ENCODE peak calls at places on chromosomes 5 and 9, in ten cellular contexts. One of them, this sample, is unnamed.

GRCh38 chr9:1871486-1872181 is 143.5 kb upstream of the SMARCA2 start:
- DNase-seq in activated naive CD8-positive, alpha-beta T cell treated with anti-CD3 and anti-CD28 coated beads, Interleukin-2, amount 50 U/mL, for 24 hours: no peak
- DNase-seq in HTR-8/SVneo: no peak
- DNase-seq in upper lobe of right lung: no peak
- DNase-seq in NT2/D1: no peak
- DNase-seq in T-helper 22 cell: no peak
- DNase-seq in NCI-H1092: no peak
- DNase-seq in cardiac fibroblast: peak; percentile 5
- DNase-seq in substantia nigra: no peak
- DNase-seq in NCI-H524: no peak
- DNase-seq in this sample: no peak

GRCh38 chr5:68745459-68745858 is 348.4 kb upstream of the SLC30A5 start:
- DNase-seq in activated naive CD8-positive, alpha-beta T cell treated with anti-CD3 and anti-CD28 coated beads, Interleukin-2, amount 50 U/mL, for 24 hours: no peak
- DNase-seq in HTR-8/SVneo: no peak
- DNase-seq in upper lobe of right lung: no peak
- DNase-seq in NT2/D1: no peak
- DNase-seq in T-helper 22 cell: no peak
- DNase-seq in NCI-H1092: no peak
- DNase-seq in cardiac fibroblast: peak; percentile 21
- DNase-seq in substantia nigra: no peak
- DNase-seq in NCI-H524: no peak
- DNase-seq in this sample: no peak

GRCh38 chr5:135222771-135223170 is 176.3 kb downstream of the MACROH2A1 start:
- DNase-seq in activated naive CD8-positive, alpha-beta T cell treated with anti-CD3 and anti-CD28 coated beads, Interleukin-2, amount 50 U/mL, for 24 hours: no peak
- DNase-seq in HTR-8/SVneo: no peak
- DNase-seq in upper lobe of right lung: peak; percentile 19
- DNase-seq in NT2/D1: no peak
- DNase-seq in T-helper 22 cell: no peak
- DNase-seq in NCI-H1092: no peak
- DNase-seq in cardiac fibroblast: no peak
- DNase-seq in substantia nigra: no peak
- DNase-seq in NCI-H524: no peak
- DNase-seq in this sample: no peak

GRCh38 chr5:154701181-154701580 is 54.0 kb upstream of the LARP1 start:
- DNase-seq in activated naive CD8-positive, alpha-beta T cell treated with anti-CD3 and anti-CD28 coated beads, Interleukin-2, amount 50 U/mL, for 24 hours: no peak
- DNase-seq in HTR-8/SVneo: no peak
- DNase-seq in upper lobe of right lung: no peak
- DNase-seq in NT2/D1: no peak
- DNase-seq in T-helper 22 cell: no peak
- DNase-seq in NCI-H1092: peak; percentile 52
- DNase-seq in cardiac fibroblast: no peak
- DNase-seq in substantia nigra: no peak
- DNase-seq in NCI-H524: no peak
- DNase-seq in this sample: no peak

GRCh38 chr9:8804618-8805017 is 1005.0 kb upstream of the DMAC1 start:
- DNase-seq in activated naive CD8-positive, alpha-beta T cell treated with anti-CD3 and anti-CD28 coated beads, Interleukin-2, amount 50 U/mL, for 24 hours: no peak
- DNase-seq in HTR-8/SVneo: no peak
- DNase-seq in upper lobe of right lung: no peak
- DNase-seq in NT2/D1: no peak
- DNase-seq in T-helper 22 cell: no peak
- DNase-seq in NCI-H1092: no peak
- DNase-seq in cardiac fibroblast: no peak
- DNase-seq in substantia nigra: no peak
- DNase-seq in NCI-H524: no peak
- DNase-seq in this sample: no peak

GRCh38 chr5:89037090-89037489 is 154.1 kb upstream of the MEF2C start:
- DNase-seq in activated naive CD8-positive, alpha-beta T cell treated with anti-CD3 and anti-CD28 coated beads, Interleukin-2, amount 50 U/mL, for 24 hours: no peak
- DNase-seq in HTR-8/SVneo: no peak
- DNase-seq in upper lobe of right lung: no peak
- DNase-seq in NT2/D1: no peak
- DNase-seq in T-helper 22 cell: no peak
- DNase-seq in NCI-H1092: no peak
- DNase-seq in cardiac fibroblast: peak; percentile 57
- DNase-seq in substantia nigra: no peak
- DNase-seq in NCI-H524: no peak
- DNase-seq in this sample: no peak

GRCh38 chr5:44691811-44692210 is 116.9 kb upstream of the MRPS30 start:
- DNase-seq in activated naive CD8-positive, alpha-beta T cell treated with anti-CD3 and anti-CD28 coated beads, Interleukin-2, amount 50 U/mL, for 24 hours: no peak
- DNase-seq in HTR-8/SVneo: no peak
- DNase-seq in upper lobe of right lung: no peak
- DNase-seq in NT2/D1: no peak
- DNase-seq in T-helper 22 cell: no peak
- DNase-seq in NCI-H1092: no peak
- DNase-seq in cardiac fibroblast: no peak
- DNase-seq in substantia nigra: no peak
- DNase-seq in NCI-H524: no peak
- DNase-seq in this sample: no peak

GRCh38 chr5:133409210-133409674 is 203.1 kb downstream of the FSTL4 start:
- DNase-seq in activated naive CD8-positive, alpha-beta T cell treated with anti-CD3 and anti-CD28 coated beads, Interleukin-2, amount 50 U/mL, for 24 hours: no peak
- DNase-seq in HTR-8/SVneo: no peak
- DNase-seq in upper lobe of right lung: no peak
- DNase-seq in NT2/D1: no peak
- DNase-seq in T-helper 22 cell: no peak
- DNase-seq in NCI-H1092: no peak
- DNase-seq in cardiac fibroblast: no peak
- DNase-seq in substantia nigra: no peak
- DNase-seq in NCI-H524: no peak
- DNase-seq in this sample: no peak

GRCh38 chr5:135443329-135443960 is 3.7 kb downstream of the DCANP1 start:
- DNase-seq in activated naive CD8-positive, alpha-beta T cell treated with anti-CD3 and anti-CD28 coated beads, Interleukin-2, amount 50 U/mL, for 24 hours: no peak
- DNase-seq in HTR-8/SVneo: no peak
- DNase-seq in upper lobe of right lung: peak; percentile 36
- DNase-seq in NT2/D1: no peak
- DNase-seq in T-helper 22 cell: no peak
- DNase-seq in NCI-H1092: no peak
- DNase-seq in cardiac fibroblast: no peak
- DNase-seq in substantia nigra: no peak
- DNase-seq in NCI-H524: no peak
- DNase-seq in this sample: no peak

GRCh38 chr5:149383399-149383798 is 4.3 kb upstream of the IL17B start:
- DNase-seq in activated naive CD8-positive, alpha-beta T cell treated with anti-CD3 and anti-CD28 coated beads, Interleukin-2, amount 50 U/mL, for 24 hours: no peak
- DNase-seq in HTR-8/SVneo: no peak
- DNase-seq in upper lobe of right lung: peak; percentile 63
- DNase-seq in NT2/D1: no peak
- DNase-seq in T-helper 22 cell: no peak
- DNase-seq in NCI-H1092: no peak
- DNase-seq in cardiac fibroblast: peak; percentile 33
- DNase-seq in substantia nigra: no peak
- DNase-seq in NCI-H524: no peak
- DNase-seq in this sample: peak; percentile 85

GRCh38 chr5:168390491-168390890 is 95.8 kb upstream of the RARS1 start:
- DNase-seq in activated naive CD8-positive, alpha-beta T cell treated with anti-CD3 and anti-CD28 coated beads, Interleukin-2, amount 50 U/mL, for 24 hours: no peak
- DNase-seq in HTR-8/SVneo: no peak
- DNase-seq in upper lobe of right lung: no peak
- DNase-seq in NT2/D1: no peak
- DNase-seq in T-helper 22 cell: no peak
- DNase-seq in NCI-H1092: no peak
- DNase-seq in cardiac fibroblast: no peak
- DNase-seq in substantia nigra: no peak
- DNase-seq in NCI-H524: no peak
- DNase-seq in this sample: no peak

GRCh38 chr5:25970906-25971489 is 1067.4 kb downstream of the CDH9 start:
- DNase-seq in activated naive CD8-positive, alpha-beta T cell treated with anti-CD3 and anti-CD28 coated beads, Interleukin-2, amount 50 U/mL, for 24 hours: no peak
- DNase-seq in HTR-8/SVneo: no peak
- DNase-seq in upper lobe of right lung: no peak
- DNase-seq in NT2/D1: no peak
- DNase-seq in T-helper 22 cell: no peak
- DNase-seq in NCI-H1092: no peak
- DNase-seq in cardiac fibroblast: no peak
- DNase-seq in substantia nigra: no peak
- DNase-seq in NCI-H524: no peak
- DNase-seq in this sample: no peak

GRCh38 chr5:84403773-84404172 is 19.1 kb upstream of the EDIL3 start:
- DNase-seq in activated naive CD8-positive, alpha-beta T cell treated with anti-CD3 and anti-CD28 coated beads, Interleukin-2, amount 50 U/mL, for 24 hours: no peak
- DNase-seq in HTR-8/SVneo: no peak
- DNase-seq in upper lobe of right lung: no peak
- DNase-seq in NT2/D1: no peak
- DNase-seq in T-helper 22 cell: no peak
- DNase-seq in NCI-H1092: no peak
- DNase-seq in cardiac fibroblast: peak; percentile 96
- DNase-seq in substantia nigra: no peak
- DNase-seq in NCI-H524: no peak
- DNase-seq in this sample: no peak

GRCh38 chr9:86938780-86939179 is 8.5 kb downstream of the GAS1 start:
- DNase-seq in activated naive CD8-positive, alpha-beta T cell treated with anti-CD3 and anti-CD28 coated beads, Interleukin-2, amount 50 U/mL, for 24 hours: no peak
- DNase-seq in HTR-8/SVneo: no peak
- DNase-seq in upper lobe of right lung: no peak
- DNase-seq in NT2/D1: no peak
- DNase-seq in T-helper 22 cell: no peak
- DNase-seq in NCI-H1092: no peak
- DNase-seq in cardiac fibroblast: no peak
- DNase-seq in substantia nigra: no peak
- DNase-seq in NCI-H524: no peak
- DNase-seq in this sample: no peak

GRCh38 chr5:154683101-154683757 is 71.9 kb upstream of the LARP1 start:
- DNase-seq in activated naive CD8-positive, alpha-beta T cell treated with anti-CD3 and anti-CD28 coated beads, Interleukin-2, amount 50 U/mL, for 24 hours: no peak
- DNase-seq in HTR-8/SVneo: peak; percentile 23
- DNase-seq in upper lobe of right lung: no peak
- DNase-seq in NT2/D1: no peak
- DNase-seq in T-helper 22 cell: no peak
- DNase-seq in NCI-H1092: no peak
- DNase-seq in cardiac fibroblast: no peak
- DNase-seq in substantia nigra: peak; percentile 39
- DNase-seq in NCI-H524: no peak
- DNase-seq in this sample: no peak

GRCh38 chr5:105789246-105789645 is 1881.5 kb downstream of the EFNA5 start:
- DNase-seq in activated naive CD8-positive, alpha-beta T cell treated with anti-CD3 and anti-CD28 coated beads, Interleukin-2, amount 50 U/mL, for 24 hours: no peak
- DNase-seq in HTR-8/SVneo: no peak
- DNase-seq in upper lobe of right lung: no peak
- DNase-seq in NT2/D1: no peak
- DNase-seq in T-helper 22 cell: no peak
- DNase-seq in NCI-H1092: no peak
- DNase-seq in cardiac fibroblast: no peak
- DNase-seq in substantia nigra: no peak
- DNase-seq in NCI-H524: no peak
- DNase-seq in this sample: no peak

GRCh38 chr9:105079457-105079856 is 151.5 kb upstream of the ABCA1 start:
- DNase-seq in activated naive CD8-positive, alpha-beta T cell treated with anti-CD3 and anti-CD28 coated beads, Interleukin-2, amount 50 U/mL, for 24 hours: no peak
- DNase-seq in HTR-8/SVneo: no peak
- DNase-seq in upper lobe of right lung: no peak
- DNase-seq in NT2/D1: no peak
- DNase-seq in T-helper 22 cell: no peak
- DNase-seq in NCI-H1092: no peak
- DNase-seq in cardiac fibroblast: no peak
- DNase-seq in substantia nigra: no peak
- DNase-seq in NCI-H524: no peak
- DNase-seq in this sample: no peak

GRCh38 chr5:42423285-42424152 is at the start of gene GHR:
- DNase-seq in activated naive CD8-positive, alpha-beta T cell treated with anti-CD3 and anti-CD28 coated beads, Interleukin-2, amount 50 U/mL, for 24 hours: peak; percentile 22
- DNase-seq in HTR-8/SVneo: peak; percentile 92
- DNase-seq in upper lobe of right lung: peak; percentile 86
- DNase-seq in NT2/D1: peak; percentile 74
- DNase-seq in T-helper 22 cell: no peak
- DNase-seq in NCI-H1092: peak; percentile 3
- DNase-seq in cardiac fibroblast: peak; percentile 95
- DNase-seq in substantia nigra: peak; percentile 68
- DNase-seq in NCI-H524: peak; percentile 58
- DNase-seq in this sample: peak; percentile 92

GRCh38 chr5:61275841-61276240 is 56.2 kb upstream of the ZSWIM6 start:
- DNase-seq in activated naive CD8-positive, alpha-beta T cell treated with anti-CD3 and anti-CD28 coated beads, Interleukin-2, amount 50 U/mL, for 24 hours: peak; percentile 36
- DNase-seq in HTR-8/SVneo: peak; percentile 15
- DNase-seq in upper lobe of right lung: peak; percentile 85
- DNase-seq in NT2/D1: no peak
- DNase-seq in T-helper 22 cell: no peak
- DNase-seq in NCI-H1092: no peak
- DNase-seq in cardiac fibroblast: peak; percentile 87
- DNase-seq in substantia nigra: no peak
- DNase-seq in NCI-H524: no peak
- DNase-seq in this sample: peak; percentile 79

GRCh38 chr9:126320158-126320922 is 6.3 kb upstream of the MVB12B start:
- DNase-seq in activated naive CD8-positive, alpha-beta T cell treated with anti-CD3 and anti-CD28 coated beads, Interleukin-2, amount 50 U/mL, for 24 hours: peak; percentile 11
- DNase-seq in HTR-8/SVneo: no peak
- DNase-seq in upper lobe of right lung: no peak
- DNase-seq in NT2/D1: no peak
- DNase-seq in T-helper 22 cell: no peak
- DNase-seq in NCI-H1092: no peak
- DNase-seq in cardiac fibroblast: peak; percentile 19
- DNase-seq in substantia nigra: no peak
- DNase-seq in NCI-H524: no peak
- DNase-seq in this sample: no peak

GRCh38 chr9:133261103-133261752 is 13.8 kb downstream of the ABO start:
- DNase-seq in activated naive CD8-positive, alpha-beta T cell treated with anti-CD3 and anti-CD28 coated beads, Interleukin-2, amount 50 U/mL, for 24 hours: no peak
- DNase-seq in HTR-8/SVneo: no peak
- DNase-seq in upper lobe of right lung: no peak
- DNase-seq in NT2/D1: no peak
- DNase-seq in T-helper 22 cell: no peak
- DNase-seq in NCI-H1092: no peak
- DNase-seq in cardiac fibroblast: no peak
- DNase-seq in substantia nigra: no peak
- DNase-seq in NCI-H524: no peak
- DNase-seq in this sample: no peak

GRCh38 chr5:13354611-13355010 is 589.9 kb downstream of the DNAH5 start:
- DNase-seq in activated naive CD8-positive, alpha-beta T cell treated with anti-CD3 and anti-CD28 coated beads, Interleukin-2, amount 50 U/mL, for 24 hours: no peak
- DNase-seq in HTR-8/SVneo: no peak
- DNase-seq in upper lobe of right lung: no peak
- DNase-seq in NT2/D1: no peak
- DNase-seq in T-helper 22 cell: no peak
- DNase-seq in NCI-H1092: no peak
- DNase-seq in cardiac fibroblast: peak; percentile 12
- DNase-seq in substantia nigra: no peak
- DNase-seq in NCI-H524: no peak
- DNase-seq in this sample: no peak

GRCh38 chr9:18358325-18358724 is 115.6 kb upstream of the ADAMTSL1 start:
- DNase-seq in activated naive CD8-positive, alpha-beta T cell treated with anti-CD3 and anti-CD28 coated beads, Interleukin-2, amount 50 U/mL, for 24 hours: no peak
- DNase-seq in HTR-8/SVneo: no peak
- DNase-seq in upper lobe of right lung: no peak
- DNase-seq in NT2/D1: no peak
- DNase-seq in T-helper 22 cell: no peak
- DNase-seq in NCI-H1092: no peak
- DNase-seq in cardiac fibroblast: peak; percentile 52
- DNase-seq in substantia nigra: no peak
- DNase-seq in NCI-H524: no peak
- DNase-seq in this sample: no peak

GRCh38 chr5:84218546-84218945 is 166.1 kb downstream of the EDIL3 start:
- DNase-seq in activated naive CD8-positive, alpha-beta T cell treated with anti-CD3 and anti-CD28 coated beads, Interleukin-2, amount 50 U/mL, for 24 hours: no peak
- DNase-seq in HTR-8/SVneo: no peak
- DNase-seq in upper lobe of right lung: no peak
- DNase-seq in NT2/D1: no peak
- DNase-seq in T-helper 22 cell: no peak
- DNase-seq in NCI-H1092: no peak
- DNase-seq in cardiac fibroblast: no peak
- DNase-seq in substantia nigra: no peak
- DNase-seq in NCI-H524: no peak
- DNase-seq in this sample: no peak

GRCh38 chr5:83414601-83415000 is 56.9 kb upstream of the VCAN start:
- DNase-seq in activated naive CD8-positive, alpha-beta T cell treated with anti-CD3 and anti-CD28 coated beads, Interleukin-2, amount 50 U/mL, for 24 hours: no peak
- DNase-seq in HTR-8/SVneo: no peak
- DNase-seq in upper lobe of right lung: no peak
- DNase-seq in NT2/D1: no peak
- DNase-seq in T-helper 22 cell: no peak
- DNase-seq in NCI-H1092: no peak
- DNase-seq in cardiac fibroblast: peak; percentile 41
- DNase-seq in substantia nigra: no peak
- DNase-seq in NCI-H524: no peak
- DNase-seq in this sample: no peak

GRCh38 chr5:123597018-123597417 is 85.0 kb downstream of the CSNK1G3 start:
- DNase-seq in activated naive CD8-positive, alpha-beta T cell treated with anti-CD3 and anti-CD28 coated beads, Interleukin-2, amount 50 U/mL, for 24 hours: no peak
- DNase-seq in HTR-8/SVneo: no peak
- DNase-seq in upper lobe of right lung: no peak
- DNase-seq in NT2/D1: no peak
- DNase-seq in T-helper 22 cell: no peak
- DNase-seq in NCI-H1092: no peak
- DNase-seq in cardiac fibroblast: no peak
- DNase-seq in substantia nigra: no peak
- DNase-seq in NCI-H524: no peak
- DNase-seq in this sample: no peak

GRCh38 chr5:165876538-165876937 is 2371.1 kb downstream of the MAT2B start:
- DNase-seq in activated naive CD8-positive, alpha-beta T cell treated with anti-CD3 and anti-CD28 coated beads, Interleukin-2, amount 50 U/mL, for 24 hours: no peak
- DNase-seq in HTR-8/SVneo: no peak
- DNase-seq in upper lobe of right lung: no peak
- DNase-seq in NT2/D1: no peak
- DNase-seq in T-helper 22 cell: no peak
- DNase-seq in NCI-H1092: no peak
- DNase-seq in cardiac fibroblast: no peak
- DNase-seq in substantia nigra: no peak
- DNase-seq in NCI-H524: no peak
- DNase-seq in this sample: no peak

This sample was measured in kidney.